ENCODE peak calls at places on chromosomes 13 and 19, in ten cellular contexts. D is SK-N-SH; F is small intestine; V is neural progenitor cell; M is thoracic aorta; Q is neuronal stem cell; J is naive thymus-derived CD4-positive, alpha-beta T cell; B is BE2C; T is A549; A is tibial nerve. L is an unnamed sample. For H3K4me1, the result is how much of the 10 kb centered on the place peaks cover.

GRCh38 chr19:46368116-46368515 is 21.2 kb downstream of the PPP5C start:
- DNase-seq in F (no peak), V (no peak), A (no peak), D (no peak), B (no peak), M (no peak), J (no peak), Q (no peak), T (no peak), L (no peak)

GRCh38 chr13:79995334-79995733 is 345.6 kb downstream of the SPRY2 start:
- DNase-seq in B (no peak), J (no peak), T (no peak), M (no peak), Q (no peak), F (no peak), V (no peak), A (no peak), D (no peak), L (no peak)

GRCh38 chr13:85638815-85639393 is 160.3 kb downstream of the SLITRK6 start:
- DNase-seq in F (no peak), V (no peak), D (no peak), Q (no peak), M (no peak), J (no peak), B (no peak), A (no peak), T (no peak), L (no peak)

GRCh38 chr19:19403373-19403901 is 2.0 kb upstream of the GATAD2A start:
- DNase-seq in Q (no peak), J (no peak), M (no peak), V (no peak), F (no peak), B (no peak), A (no peak), D (no peak), T (no peak), L (no peak)

GRCh38 chr13:65095697-65096096 is 2134.4 kb downstream of the PCDH9 start:
- DNase-seq in J (no peak), T (no peak), Q (no peak), V (no peak), D (peak), F (no peak), A (no peak), B (peak), M (no peak), L (no peak)

GRCh38 chr13:72875233-72875632 is 93.3 kb downstream of the PIBF1 start:
- DNase-seq in A (no peak), B (no peak), J (no peak), D (no peak), V (no peak), M (no peak), T (no peak), Q (no peak), F (no peak), L (no peak)

GRCh38 chr19:20179946-20180345 is 12.9 kb downstream of the ZNF486 start:
- DNase-seq in F (no peak), J (no peak), M (no peak), D (no peak), V (no peak), B (no peak), A (no peak), T (no peak), Q (no peak), L (no peak)

GRCh38 chr13:112170823-112171569 is 104.0 kb downstream of the SOX1 start:
- DNase-seq in T (no peak), Q (no peak), J (no peak), M (no peak), V (no peak), A (no peak), D (no peak), F (no peak), B (no peak), L (no peak)

GRCh38 chr13:39956036-39956435 is 300.6 kb downstream of the COG6 start:
- DNase-seq in J (no peak), V (no peak), M (no peak), A (no peak), D (no peak), B (no peak), T (no peak), Q (no peak), F (no peak), L (no peak)

GRCh38 chr19:45676851-45677263 is 8.8 kb downstream of the GIPR start:
- DNase-seq in D (no peak), B (no peak), M (no peak), T (no peak), J (peak), F (peak), V (no peak), A (no peak), Q (no peak), L (peak)

GRCh38 chr13:46207828-46208227 is 3.9 kb upstream of the LRRC63 start:
- DNase-seq in J (no peak), V (peak), F (no peak), D (no peak), T (no peak), Q (no peak), B (no peak), A (no peak), M (no peak), L (no peak)

GRCh38 chr13:109517516-109517915 is 268.9 kb downstream of the IRS2 start:
- DNase-seq in J (no peak), M (no peak), F (no peak), B (no peak), T (no peak), A (no peak), Q (no peak), V (no peak), D (no peak), L (no peak)

GRCh38 chr19:40358773-40359172 is 10.3 kb downstream of the PLD3 start:
- DNase-seq in F (no peak), Q (no peak), A (no peak), M (no peak), J (no peak), V (no peak), T (no peak), B (no peak), D (no peak), L (no peak)

GRCh38 chr19:29714371-29714952 is 599 bp downstream of the C19orf12 start:
- DNase-seq in Q (no peak), T (no peak), V (no peak), M (no peak), A (no peak), F (no peak), J (no peak), B (no peak), D (no peak), L (no peak)

GRCh38 chr19:18208098-18208951 is 4.5 kb upstream of the RAB3A start:
- DNase-seq in B (peak), F (peak), D (peak), M (no peak), T (peak), A (no peak), Q (no peak), J (peak), V (peak), L (peak)

GRCh38 chr13:89380101-89380500 is 1708.9 kb downstream of the SLITRK5 start:
- DNase-seq in T (peak), V (no peak), J (no peak), A (no peak), D (no peak), Q (no peak), B (no peak), M (no peak), F (no peak), L (peak)

GRCh38 chr19:54179262-54179587 is 6.3 kb upstream of the TMC4 start:
- DNase-seq in D (no peak), J (no peak), Q (no peak), V (no peak), M (no peak), A (no peak), F (no peak), B (no peak), T (no peak), L (no peak)

GRCh38 chr19:4182082-4182926 is at the start of the genes ANKRD24 and SIRT6:
- DNase-seq in F (peak), B (peak), V (peak), J (peak), Q (peak), T (peak), M (peak), A (peak), D (peak), L (peak)

GRCh38 chr19:34974631-34975030 is 10.6 kb upstream of the ZNF792 start:
- DNase-seq in B (no peak), A (no peak), D (no peak), M (no peak), V (no peak), T (no peak), F (no peak), Q (no peak), J (no peak), L (no peak)

GRCh38 chr13:98910501-98910951 is 67.3 kb downstream of the DOCK9 start:
- DNase-seq in Q (no peak), B (no peak), D (no peak), A (no peak), F (peak), J (peak), V (no peak), T (peak), M (no peak), L (no peak)

GRCh38 chr19:16645140-16645539 is 14.8 kb downstream of the SMIM7 start:
- DNase-seq in J (no peak), V (no peak), D (no peak), M (no peak), A (no peak), F (no peak), Q (no peak), B (no peak), T (no peak), L (no peak)

GRCh38 chr13:77028202-77028601 is 1.2 kb upstream of the FBXL3 start:
- DNase-seq in T (no peak), Q (no peak), B (no peak), F (peak), A (no peak), M (no peak), J (no peak), D (no peak), V (no peak), L (no peak)

GRCh38 chr13:25659091-25659502 is 287.3 kb downstream of the ATP8A2 start:
- DNase-seq in B (no peak), J (no peak), D (no peak), M (no peak), A (no peak), Q (no peak), T (no peak), V (no peak), F (no peak), L (no peak)

GRCh38 chr19:23345838-23346237 is 49.4 kb downstream of the ZNF91 start:
- DNase-seq in B (no peak), M (no peak), D (no peak), T (no peak), Q (no peak), J (no peak), V (peak), F (no peak), A (no peak), L (no peak)

GRCh38 chr19:31981545-31981944 is 363.9 kb upstream of the ZNF507 start:
- DNase-seq in B (no peak), J (no peak), Q (no peak), T (no peak), D (no peak), F (no peak), V (no peak), M (no peak), A (no peak), L (no peak)

GRCh38 chr13:32187651-32188050 is 127.5 kb downstream of the ZAR1L start:
- DNase-seq in B (no peak), A (no peak), T (no peak), D (no peak), Q (no peak), J (no peak), M (no peak), V (no peak), F (no peak), L (no peak)

GRCh38 chr19:3577741-3578344 is 5.1 kb downstream of the HMG20B start:
- DNase-seq in M (no peak), T (no peak), Q (no peak), J (no peak), F (peak), B (no peak), D (peak), V (peak), A (no peak), L (peak)

GRCh38 chr13:109764045-109764444 is 22.3 kb downstream of the IRS2 start:
- DNase-seq in M (no peak), J (no peak), A (no peak), V (no peak), F (no peak), Q (no peak), B (no peak), D (no peak), T (no peak), L (no peak)

GRCh38 chr13:96500953-96501352 is 411.0 kb downstream of the HS6ST3 start:
- DNase-seq in J (no peak), D (no peak), T (no peak), B (no peak), A (no peak), F (no peak), M (no peak), Q (no peak), V (no peak), L (no peak)

GRCh38 chr13:59960683-59961082 is 203.0 kb downstream of the DIAPH3 start:
- DNase-seq in A (no peak), M (no peak), Q (no peak), V (no peak), J (no peak), D (no peak), B (no peak), F (no peak), T (no peak), L (no peak)

GRCh38 chr19:43316591-43317319 is 36.7 kb upstream of the CD177 start:
- DNase-seq in Q (no peak), F (peak), M (no peak), V (peak), D (peak), B (peak), A (no peak), T (peak), J (no peak), L (peak)

GRCh38 chr19:27986299-27986698 is 1226.7 kb downstream of the UQCRFS1 start:
- DNase-seq in B (no peak), Q (no peak), A (no peak), T (no peak), D (no peak), M (no peak), F (no peak), V (no peak), J (no peak), L (no peak)

GRCh38 chr13:45683701-45684100 is 18.4 kb upstream of the CBY2 start:
- DNase-seq in B (no peak), V (peak), J (no peak), Q (no peak), T (no peak), F (no peak), M (no peak), A (no peak), D (peak), L (no peak)

GRCh38 chr13:71320452-71320851 is 546.6 kb downstream of the DACH1 start:
- DNase-seq in J (no peak), A (no peak), D (no peak), Q (no peak), V (peak), B (peak), M (no peak), F (peak), T (peak), L (peak)

GRCh38 chr19:8569066-8569761 is 8.0 kb downstream of the MYO1F start:
- DNase-seq in Q (no peak), A (no peak), J (no peak), F (peak), T (peak), D (no peak), V (no peak), B (no peak), M (no peak), L (peak)

GRCh38 chr13:76729690-76730089 is 156.5 kb downstream of the KCTD12 start:
- DNase-seq in J (no peak), Q (no peak), F (no peak), M (no peak), D (no peak), T (no peak), B (no peak), V (no peak), A (no peak), L (no peak)

GRCh38 chr13:29857089-29857488 is 6.7 kb upstream of the UBL3 start:
- DNase-seq in A (no peak), D (no peak), Q (no peak), T (no peak), J (no peak), B (no peak), F (no peak), M (no peak), V (no peak), L (no peak)

GRCh38 chr19:5229778-5230165 is 110.8 kb downstream of the PTPRS start:
- DNase-seq in V (no peak), Q (no peak), F (no peak), M (no peak), B (no peak), D (no peak), T (no peak), A (no peak), J (no peak), L (no peak)
- H3K4me3 ChIP-seq in V (no peak), Q (no peak), F (no peak), M (no peak), B (no peak), D (no peak), T (peak), A (no peak), J (no peak), L (no peak)

DNA sequence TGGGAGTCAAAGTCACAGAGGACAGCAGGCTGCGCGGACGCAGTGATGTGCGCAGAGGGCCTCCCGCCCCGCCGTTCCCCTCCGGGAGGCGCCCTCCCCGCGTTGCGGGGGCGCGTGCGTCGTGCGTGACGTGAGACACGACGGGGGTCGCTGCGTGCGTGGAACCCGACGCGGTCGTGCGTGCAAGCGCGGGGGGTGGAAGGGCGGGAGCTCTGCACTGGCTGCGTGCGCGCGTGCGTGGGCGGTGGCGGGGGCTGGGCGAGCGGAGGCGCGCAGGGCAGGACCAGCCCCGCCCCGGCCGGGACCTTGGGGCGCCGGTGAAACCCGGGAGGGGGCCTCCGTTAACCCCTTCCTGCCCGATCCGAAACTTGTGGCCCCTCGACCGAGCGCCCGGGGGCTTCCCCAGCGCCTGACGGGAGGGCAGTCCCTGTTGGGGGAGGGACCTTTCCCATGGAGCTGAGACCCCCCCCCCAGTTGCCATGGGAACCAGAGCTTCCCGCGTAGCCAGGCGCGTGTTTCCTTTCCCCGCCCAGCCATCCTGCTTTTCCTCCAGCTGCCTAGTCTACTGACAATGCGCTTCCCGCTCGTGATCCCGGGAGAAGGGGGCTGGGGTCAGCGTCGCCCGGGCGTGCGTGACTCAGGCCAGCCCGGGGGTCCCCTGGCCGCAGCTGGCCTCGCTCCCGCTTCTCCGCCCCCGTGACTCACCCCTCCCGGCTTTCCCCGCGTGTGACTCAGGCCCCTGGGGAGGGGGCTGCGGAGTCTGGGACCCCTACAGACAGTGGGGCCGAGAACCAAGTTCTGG is 7.3 kb upstream of the HOOK2 start:
- DNase-seq in A (peak), Q (no peak), T (peak), V (peak), F (peak), J (peak), D (peak), B (peak), M (no peak), L (peak)
- H3K4me1 ChIP-seq in A (half or more), Q (under half), T (half or more), V (under half), F (under half), J (half or more), D (half or more), B (under half), M (under half), L (under half)

GRCh38 chr13:113724016-113724758 is 34.8 kb upstream of the TMEM255B start:
- DNase-seq in T (no peak), D (no peak), M (no peak), Q (no peak), V (no peak), B (peak), A (no peak), J (no peak), F (no peak), L (no peak)
- H3K4me3 ChIP-seq in T (peak), D (peak), M (peak), Q (peak), V (peak), B (no peak), A (no peak), J (peak), F (no peak), L (no peak)

DNA sequence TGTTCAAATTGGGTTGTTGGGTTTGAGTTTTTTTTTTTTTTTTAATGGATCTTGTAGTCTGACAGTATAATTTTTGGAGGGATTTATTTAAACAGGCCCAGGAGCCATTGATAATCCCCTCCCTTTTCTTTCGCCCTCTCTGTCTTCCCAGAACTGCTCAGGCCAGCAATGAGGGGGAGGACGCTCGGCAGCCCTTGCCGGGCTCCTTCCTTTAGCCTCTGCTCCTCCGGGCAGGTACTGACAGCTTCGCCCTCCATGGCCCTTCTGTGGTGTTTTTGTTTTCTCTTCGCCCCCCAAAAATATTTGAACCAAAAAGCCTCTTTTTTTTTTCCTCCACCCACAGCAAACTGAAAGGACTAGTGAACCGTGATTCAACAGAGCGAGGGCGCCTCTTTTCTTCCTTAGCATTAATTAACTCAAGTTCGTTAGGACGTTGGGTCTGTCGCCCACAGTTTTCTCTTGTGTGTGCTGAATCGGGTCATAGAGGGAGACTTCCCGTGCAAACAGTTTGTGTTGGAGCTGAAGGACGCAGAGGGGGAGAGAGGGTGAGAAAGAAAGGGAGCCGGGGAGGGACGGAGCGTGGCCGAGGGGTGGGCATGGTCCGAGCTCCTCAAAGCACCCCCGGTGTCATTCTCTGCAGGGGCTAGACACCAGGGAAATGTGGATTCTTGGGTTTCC is 21.5 kb downstream of the NFIX start:
- DNase-seq in T (no peak), B (no peak), J (no peak), M (no peak), V (peak), F (no peak), D (no peak), Q (no peak), A (no peak), L (no peak)
- H3K4me1 ChIP-seq in T (under half), B (under half), J (under half), M (half or more), V (under half), F (under half), D (under half), Q (under half), A (half or more), L (under half)

GRCh38 chr13:75705395-75705794 is 69.3 kb downstream of the LMO7 start:
- DNase-seq in T (peak), D (no peak), J (no peak), M (no peak), V (no peak), A (no peak), B (no peak), Q (no peak), F (peak), L (no peak)

GRCh38 chr13:75704194-75704941 is 68.2 kb downstream of the LMO7 start:
- DNase-seq in D (no peak), B (no peak), F (no peak), A (no peak), V (no peak), Q (no peak), J (no peak), T (peak), M (no peak), L (no peak)

GRCh38 chr13:75703768-75704167 is 67.6 kb downstream of the LMO7 start:
- DNase-seq in M (no peak), V (no peak), F (no peak), Q (no peak), A (no peak), J (no peak), D (no peak), B (no peak), T (no peak), L (no peak)

GRCh38 chr13:75704942-75705320 is 68.8 kb downstream of the LMO7 start:
- DNase-seq in J (no peak), F (peak), D (no peak), T (peak), V (no peak), A (no peak), Q (no peak), M (no peak), B (no peak), L (peak)

DNA sequence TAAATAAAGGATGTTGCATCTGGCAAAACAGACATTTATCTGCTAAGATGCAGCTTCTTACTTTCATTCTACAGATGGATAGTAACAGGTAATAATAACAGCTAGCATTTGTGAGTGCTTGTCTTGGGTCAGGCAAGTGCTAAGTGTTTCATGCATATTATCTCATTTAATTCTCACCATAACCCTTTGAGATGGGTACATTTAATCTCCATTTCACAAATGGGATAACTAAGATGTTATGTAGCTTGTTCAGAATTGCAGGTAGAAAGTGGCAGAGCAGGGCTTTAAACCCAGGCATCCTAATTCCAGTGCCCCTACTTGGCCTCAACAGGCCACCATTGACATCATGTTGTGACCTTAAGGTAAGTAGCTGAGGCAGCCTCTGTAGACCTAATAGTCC is 69.8 kb downstream of the LMO7 start:
- DNase-seq in D (no peak), V (no peak), T (no peak), A (no peak), M (no peak), B (no peak), F (no peak), J (no peak), Q (no peak), L (no peak)
- H3K4me3 ChIP-seq in D (no peak), V (no peak), T (no peak), A (no peak), M (no peak), B (no peak), F (no peak), J (no peak), Q (no peak), L (no peak)

L was measured in colonic mucosa.